ENCODE peak calls at places on chromosomes 6 and 20, in ten cellular contexts. N is GM12865, V is OCI-LY7, L is AG10803, Q is uterus, O is body of pancreas, W is cardiac fibroblast, M is spleen, E is H7, P is MM.1S. C is an unnamed sample.

GRCh38 chr6:6758915-6759654 is 170.6 kb downstream of the LY86 start:
- DNase-seq in N (peak), V (peak), L (peak), Q (peak), O (peak), W (peak), M (no peak), E (peak), P (peak), C (peak)

GRCh38 chr6:54617730-54618129 is 228.8 kb upstream of the FAM83B start:
- DNase-seq in N (no peak), V (no peak), L (peak), Q (no peak), O (no peak), W (peak), M (no peak), E (no peak), P (no peak), C (peak)

GRCh38 chr6:4776493-4776966 is 326 bp downstream of the CDYL start:
- DNase-seq in N (no peak), V (peak), L (no peak), Q (peak), O (no peak), W (no peak), M (no peak), E (peak), P (no peak), C (peak)

GRCh38 chr20:57966609-57967008 is 256.8 kb upstream of the PMEPA1 start:
- DNase-seq in N (no peak), V (no peak), L (no peak), Q (no peak), O (no peak), W (no peak), M (no peak), E (no peak), P (no peak), C (no peak)

GRCh38 chr20:58870293-58871014 is 17.9 kb downstream of the GNAS start:
- DNase-seq in N (peak), V (peak), L (peak), Q (peak), O (peak), W (peak), M (peak), E (peak), P (peak), C (peak)

GRCh38 chr6:167661456-167662103 is 165.1 kb upstream of the AFDN start:
- DNase-seq in N (no peak), V (no peak), L (no peak), Q (peak), O (no peak), W (no peak), M (peak), E (no peak), P (no peak), C (no peak)

GRCh38 chr20:47963022-47963421 is 177.7 kb upstream of the SULF2 start:
- DNase-seq in N (no peak), V (no peak), L (no peak), Q (no peak), O (no peak), W (no peak), M (no peak), E (no peak), P (no peak), C (no peak)

GRCh38 chr6:151917531-151918329 is 110.2 kb downstream of the ESR1 start:
- DNase-seq in N (no peak), V (no peak), L (peak), Q (peak), O (no peak), W (no peak), M (no peak), E (no peak), P (no peak), C (peak)

GRCh38 chr6:155701342-155701741 is 245.7 kb upstream of the NOX3 start:
- DNase-seq in N (no peak), V (no peak), L (no peak), Q (no peak), O (no peak), W (no peak), M (no peak), E (no peak), P (no peak), C (no peak)

GRCh38 chr6:148455225-148455624 is 112.6 kb downstream of the SASH1 start:
- DNase-seq in N (no peak), V (no peak), L (no peak), Q (no peak), O (no peak), W (peak), M (no peak), E (no peak), P (no peak), C (no peak)

GRCh38 chr6:30883476-30883742 is 910 bp upstream of the DDR1 start:
- DNase-seq in N (no peak), V (no peak), L (no peak), Q (no peak), O (no peak), W (no peak), M (no peak), E (no peak), P (no peak), C (no peak)

GRCh38 chr20:10560681-10561080 is 113.1 kb downstream of the JAG1 start:
- DNase-seq in N (no peak), V (no peak), L (no peak), Q (no peak), O (no peak), W (no peak), M (no peak), E (no peak), P (no peak), C (no peak)

GRCh38 chr6:10140824-10141223 is 274.1 kb downstream of the TFAP2A start:
- DNase-seq in N (no peak), V (no peak), L (no peak), Q (no peak), O (no peak), W (peak), M (no peak), E (no peak), P (no peak), C (peak)

GRCh38 chr6:163691049-163691448 is 276.5 kb downstream of the QKI start:
- DNase-seq in N (no peak), V (no peak), L (no peak), Q (no peak), O (no peak), W (no peak), M (no peak), E (peak), P (no peak), C (no peak)

GRCh38 chr6:39610229-39610628 is 115.0 kb downstream of the KIF6 start:
- DNase-seq in N (no peak), V (no peak), L (peak), Q (no peak), O (no peak), W (peak), M (no peak), E (no peak), P (no peak), C (peak)

GRCh38 chr20:54263266-54263665 is 55.4 kb downstream of the PFDN4 start:
- DNase-seq in N (no peak), V (no peak), L (no peak), Q (no peak), O (no peak), W (no peak), M (no peak), E (no peak), P (no peak), C (no peak)

GRCh38 chr6:166422201-166422940 is 39.6 kb upstream of the MPC1 start:
- DNase-seq in N (no peak), V (no peak), L (no peak), Q (no peak), O (no peak), W (no peak), M (no peak), E (no peak), P (no peak), C (no peak)

GRCh38 chr6:53335224-53335994 is 13.3 kb downstream of the ELOVL5 start:
- DNase-seq in N (peak), V (peak), L (no peak), Q (no peak), O (no peak), W (no peak), M (peak), E (no peak), P (peak), C (no peak)

GRCh38 chr6:38713812-38714211 is 1.3 kb upstream of the DNAH8 start:
- DNase-seq in N (peak), V (no peak), L (peak), Q (no peak), O (no peak), W (no peak), M (no peak), E (no peak), P (peak), C (no peak)

GRCh38 chr20:51750037-51750769 is 18.0 kb downstream of the ATP9A start:
- DNase-seq in N (peak), V (no peak), L (peak), Q (peak), O (peak), W (peak), M (no peak), E (no peak), P (no peak), C (peak)

GRCh38 chr6:121678245-121678644 is 242.8 kb downstream of the GJA1 start:
- DNase-seq in N (no peak), V (no peak), L (no peak), Q (no peak), O (no peak), W (no peak), M (no peak), E (no peak), P (no peak), C (no peak)

GRCh38 chr6:81561071-81561564 is 191.4 kb downstream of the TENT5A start:
- DNase-seq in N (no peak), V (no peak), L (no peak), Q (no peak), O (no peak), W (no peak), M (no peak), E (no peak), P (no peak), C (no peak)

GRCh38 chr6:26089272-26089671 is 2.0 kb downstream of the HFE start:
- DNase-seq in N (no peak), V (no peak), L (no peak), Q (peak), O (no peak), W (peak), M (no peak), E (no peak), P (no peak), C (peak)

GRCh38 chr6:38176797-38177751 is 357.5 kb downstream of the ZFAND3 start:
- DNase-seq in N (no peak), V (no peak), L (no peak), Q (no peak), O (peak), W (no peak), M (peak), E (peak), P (no peak), C (no peak)

GRCh38 chr6:111119550-111120329 is 32.4 kb downstream of the SLC16A10 start:
- DNase-seq in N (no peak), V (no peak), L (no peak), Q (no peak), O (no peak), W (peak), M (no peak), E (no peak), P (no peak), C (no peak)

GRCh38 chr6:2817778-2818443 is 23.8 kb downstream of the SERPINB1 start:
- DNase-seq in N (no peak), V (no peak), L (peak), Q (no peak), O (no peak), W (peak), M (no peak), E (no peak), P (no peak), C (peak)
- H3K4me3 ChIP-seq in N (no peak), V (no peak), L (no peak), Q (no peak), O (no peak), W (no peak), M (no peak), E (no peak), P (no peak), C (peak)

GRCh38 chr20:2657674-2658073 is 5.2 kb downstream of the NOP56 start:
- DNase-seq in N (no peak), V (no peak), L (no peak), Q (no peak), O (no peak), W (no peak), M (no peak), E (no peak), P (no peak), C (no peak)

GRCh38 chr20:2659547-2659946 is 4.5 kb downstream of the IDH3B start:
- DNase-seq in N (no peak), V (no peak), L (no peak), Q (no peak), O (no peak), W (no peak), M (no peak), E (no peak), P (no peak), C (no peak)

GRCh38 chr20:2663887-2664719 is at the start of gene IDH3B:
- DNase-seq in N (peak), V (peak), L (peak), Q (peak), O (peak), W (peak), M (peak), E (peak), P (peak), C (peak)

GRCh38 chr20:2658414-2659354 is 5.3 kb downstream of the IDH3B start:
- DNase-seq in N (peak), V (no peak), L (no peak), Q (no peak), O (no peak), W (no peak), M (no peak), E (no peak), P (no peak), C (no peak)

GRCh38 chr20:2663364-2663886 is 591 bp downstream of the IDH3B start:
- DNase-seq in N (no peak), V (no peak), L (no peak), Q (no peak), O (no peak), W (no peak), M (no peak), E (no peak), P (no peak), C (no peak)
- H3K4me3 ChIP-seq in N (peak), V (peak), L (peak), Q (peak), O (peak), W (peak), M (peak), E (peak), P (peak), C (peak)

GRCh38 chr20:63641792-63642517 is 11.3 kb downstream of the STMN3 start:
- DNase-seq in N (peak), V (peak), L (peak), Q (peak), O (peak), W (peak), M (peak), E (peak), P (peak), C (peak)
- H3K4me3 ChIP-seq in N (peak), V (peak), L (peak), Q (peak), O (peak), W (peak), M (peak), E (peak), P (peak), C (peak)

GRCh38 chr20:61924858-61925554 is 140.7 kb downstream of the TAF4 start:
- DNase-seq in N (no peak), V (no peak), L (no peak), Q (no peak), O (no peak), W (no peak), M (peak), E (peak), P (no peak), C (no peak)
- H3K4me3 ChIP-seq in N (no peak), V (no peak), L (no peak), Q (no peak), O (no peak), W (no peak), M (no peak), E (no peak), P (no peak), C (no peak)

GRCh38 chr6:50851269-50851847 is 32.7 kb downstream of the TFAP2B start:
- DNase-seq in N (no peak), V (no peak), L (no peak), Q (no peak), O (no peak), W (no peak), M (no peak), E (no peak), P (no peak), C (no peak)
- H3K4me3 ChIP-seq in N (no peak), V (no peak), L (no peak), Q (no peak), O (no peak), W (no peak), M (no peak), E (no peak), P (no peak), C (no peak)

GRCh38 chr6:61203966-61204496 is 1082.0 kb downstream of the KHDRBS2 start:
- DNase-seq in N (no peak), V (no peak), L (no peak), Q (no peak), O (no peak), W (no peak), M (no peak), E (no peak), P (peak), C (no peak)
- H3K4me3 ChIP-seq in N (no peak), V (no peak), L (no peak), Q (no peak), O (no peak), W (no peak), M (no peak), E (no peak), P (no peak), C (no peak)

DNA sequence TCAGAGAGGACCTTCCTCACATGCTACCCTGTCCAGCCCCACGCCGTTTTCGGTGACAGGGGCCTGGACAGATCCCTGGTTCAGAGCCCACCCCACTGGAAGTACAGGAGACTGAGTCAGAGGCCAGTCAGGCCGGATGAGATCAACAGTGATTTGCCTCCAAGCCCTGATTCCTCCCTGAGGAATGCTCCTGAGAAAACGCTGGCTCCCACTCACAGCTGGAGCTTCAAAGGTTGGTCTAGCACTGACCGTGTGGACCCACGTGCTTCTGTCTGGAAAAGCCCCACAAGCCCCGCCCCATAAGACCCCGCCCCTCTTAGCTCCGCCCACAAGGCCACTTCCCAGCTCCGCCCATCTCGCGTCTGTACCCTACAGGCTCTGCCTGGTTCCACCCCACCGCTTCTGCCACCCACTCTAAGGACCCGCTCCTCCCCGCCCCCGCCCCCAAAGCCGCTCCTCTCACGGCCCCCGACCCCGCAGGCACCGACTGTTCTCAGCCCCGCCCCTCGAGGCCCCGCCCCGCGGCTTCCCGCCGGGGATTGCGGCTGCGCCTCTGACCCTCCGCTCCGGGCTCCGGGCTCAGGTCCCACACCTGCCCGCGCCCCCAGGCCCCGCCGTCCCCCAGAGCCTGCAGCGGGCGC is 64.9 kb upstream of the BHLHE23 start:
- DNase-seq in N (no peak), V (no peak), L (peak), Q (no peak), O (no peak), W (no peak), M (peak), E (peak), P (no peak), C (peak)
- H3K4me3 ChIP-seq in N (no peak), V (no peak), L (no peak), Q (no peak), O (no peak), W (no peak), M (no peak), E (no peak), P (no peak), C (no peak)